ENCODE peak calls at places on chromosomes 1 and 21, in seven cellular contexts. I, Y, X, Z, C, H and A are unnamed samples. For H3K36me3, the result is how much of the 10 kb centered on the place peaks cover.

GRCh38 chr1:215567491-215568286 is 585 bp downstream of the KCTD3 start:
- DNase-seq in I (peak), Y (peak), X (peak), Z (peak), C (peak), H (peak), A (no peak)

GRCh38 chr1:44339731-44340130 is 15.3 kb downstream of the ERI3 start:
- DNase-seq in I (no peak), Y (no peak), X (no peak), Z (no peak), C (no peak), H (no peak), A (no peak)

GRCh38 chr1:227470688-227471087 is 92.7 kb upstream of the ZNF678 start:
- DNase-seq in I (no peak), Y (no peak), X (no peak), Z (no peak), C (no peak), H (no peak), A (no peak)

GRCh38 chr21:40768056-40768455 is 78.9 kb downstream of the DSCAM start:
- DNase-seq in I (no peak), Y (no peak), X (no peak), Z (no peak), C (no peak), H (no peak), A (no peak)

GRCh38 chr1:54791880-54792522 is 9.1 kb downstream of the TTC22 start:
- DNase-seq in I (peak), Y (peak), X (no peak), Z (no peak), C (no peak), H (peak), A (no peak)

GRCh38 chr1:161069731-161070270 is at the start of gene ARHGAP30:
- DNase-seq in I (peak), Y (no peak), X (no peak), Z (no peak), C (peak), H (no peak), A (peak)

GRCh38 chr1:17538428-17539130 is 919 bp upstream of the ARHGEF10L start:
- DNase-seq in I (no peak), Y (peak), X (no peak), Z (peak), C (no peak), H (peak), A (no peak)

GRCh38 chr1:71641013-71641412 is 560.2 kb upstream of the ZRANB2 start:
- DNase-seq in I (no peak), Y (no peak), X (no peak), Z (no peak), C (no peak), H (no peak), A (no peak)

GRCh38 chr1:241253491-241253890 is 103.5 kb downstream of the RGS7 start:
- DNase-seq in I (no peak), Y (no peak), X (no peak), Z (no peak), C (no peak), H (no peak), A (no peak)

GRCh38 chr1:59415876-59416275 is 119.0 kb downstream of the FGGY start:
- DNase-seq in I (no peak), Y (no peak), X (no peak), Z (peak), C (no peak), H (no peak), A (no peak)

GRCh38 chr1:103177146-103177850 is 69.0 kb upstream of the COL11A1 start:
- DNase-seq in I (no peak), Y (no peak), X (no peak), Z (peak), C (no peak), H (no peak), A (no peak)

GRCh38 chr1:60867782-60868181 is 214.6 kb upstream of the NFIA start:
- DNase-seq in I (no peak), Y (no peak), X (no peak), Z (no peak), C (no peak), H (no peak), A (no peak)

GRCh38 chr1:8082945-8083344 is 56.8 kb upstream of the ERRFI1 start:
- DNase-seq in I (no peak), Y (peak), X (no peak), Z (peak), C (no peak), H (peak), A (no peak)

GRCh38 chr1:59738591-59739015 is 76.1 kb upstream of the HOOK1 start:
- DNase-seq in I (no peak), Y (no peak), X (no peak), Z (peak), C (no peak), H (no peak), A (no peak)

GRCh38 chr1:60825593-60825992 is 256.8 kb upstream of the NFIA start:
- DNase-seq in I (no peak), Y (no peak), X (no peak), Z (no peak), C (no peak), H (no peak), A (no peak)

GRCh38 chr1:209704584-209704983 is at the start of gene HSD11B1:
- DNase-seq in I (no peak), Y (peak), X (no peak), Z (peak), C (peak), H (no peak), A (no peak)

GRCh38 chr1:22914633-22915217 is 57.9 kb downstream of the LACTBL1 start:
- DNase-seq in I (no peak), Y (no peak), X (no peak), Z (no peak), C (no peak), H (no peak), A (no peak)

GRCh38 chr1:58561635-58562034 is 15.1 kb upstream of the OMA1 start:
- DNase-seq in I (no peak), Y (no peak), X (no peak), Z (no peak), C (no peak), H (no peak), A (no peak)

GRCh38 chr1:45002650-45003645 is 8.2 kb downstream of the HECTD3 start:
- DNase-seq in I (no peak), Y (peak), X (no peak), Z (no peak), C (no peak), H (no peak), A (no peak)

GRCh38 chr1:64834734-64835133 is 89.9 kb downstream of the RAVER2 start:
- DNase-seq in I (no peak), Y (no peak), X (peak), Z (peak), C (no peak), H (no peak), A (no peak)

GRCh38 chr1:67469431-67469830 is 39.2 kb upstream of the SERBP1 start:
- DNase-seq in I (no peak), Y (no peak), X (no peak), Z (no peak), C (no peak), H (no peak), A (no peak)

GRCh38 chr1:15178571-15179484 is 25.3 kb downstream of the TMEM51 start:
- DNase-seq in I (no peak), Y (peak), X (peak), Z (peak), C (no peak), H (no peak), A (no peak)

GRCh38 chr21:44354775-44355771 is 1.7 kb downstream of the TRPM2 start:
- DNase-seq in I (peak), Y (no peak), X (no peak), Z (no peak), C (no peak), H (no peak), A (no peak)

GRCh38 chr1:116407033-116407432 is 34.0 kb downstream of the ATP1A1 start:
- DNase-seq in I (no peak), Y (no peak), X (no peak), Z (no peak), C (no peak), H (no peak), A (no peak)
- H3K36me3 ChIP-seq in I (under half), Y (under half), X (under half), Z (under half), C (under half), H (half or more), A (under half)

DNA sequence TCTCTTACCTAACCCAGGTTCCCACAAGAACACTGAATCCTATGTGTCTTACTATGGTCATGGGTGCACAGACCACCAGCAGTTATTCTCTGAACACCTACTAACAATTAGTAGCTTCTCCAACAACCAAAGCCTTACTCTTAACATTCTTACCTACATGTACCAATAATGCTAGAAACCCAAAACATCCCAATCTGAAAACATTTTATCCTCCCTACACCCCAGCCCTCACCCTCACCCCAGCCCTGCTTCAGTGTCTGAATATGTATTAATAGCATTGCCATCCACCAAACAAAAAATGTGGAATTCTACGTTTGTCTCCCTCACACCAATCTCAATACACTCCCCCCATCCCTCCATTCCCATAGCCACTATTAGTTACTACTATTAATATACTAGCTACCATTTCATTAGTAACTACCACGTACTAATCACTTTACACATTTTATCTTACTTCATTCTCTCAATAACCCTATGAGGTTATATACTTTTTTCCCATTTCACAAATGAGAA is 2.6 kb downstream of the TRIM33 start:
- DNase-seq in I (no peak), Y (no peak), X (no peak), Z (no peak), C (no peak), H (no peak), A (no peak)
- H3K4me3 ChIP-seq in I (peak), Y (peak), X (peak), Z (peak), C (no peak), H (peak), A (no peak)

DNA sequence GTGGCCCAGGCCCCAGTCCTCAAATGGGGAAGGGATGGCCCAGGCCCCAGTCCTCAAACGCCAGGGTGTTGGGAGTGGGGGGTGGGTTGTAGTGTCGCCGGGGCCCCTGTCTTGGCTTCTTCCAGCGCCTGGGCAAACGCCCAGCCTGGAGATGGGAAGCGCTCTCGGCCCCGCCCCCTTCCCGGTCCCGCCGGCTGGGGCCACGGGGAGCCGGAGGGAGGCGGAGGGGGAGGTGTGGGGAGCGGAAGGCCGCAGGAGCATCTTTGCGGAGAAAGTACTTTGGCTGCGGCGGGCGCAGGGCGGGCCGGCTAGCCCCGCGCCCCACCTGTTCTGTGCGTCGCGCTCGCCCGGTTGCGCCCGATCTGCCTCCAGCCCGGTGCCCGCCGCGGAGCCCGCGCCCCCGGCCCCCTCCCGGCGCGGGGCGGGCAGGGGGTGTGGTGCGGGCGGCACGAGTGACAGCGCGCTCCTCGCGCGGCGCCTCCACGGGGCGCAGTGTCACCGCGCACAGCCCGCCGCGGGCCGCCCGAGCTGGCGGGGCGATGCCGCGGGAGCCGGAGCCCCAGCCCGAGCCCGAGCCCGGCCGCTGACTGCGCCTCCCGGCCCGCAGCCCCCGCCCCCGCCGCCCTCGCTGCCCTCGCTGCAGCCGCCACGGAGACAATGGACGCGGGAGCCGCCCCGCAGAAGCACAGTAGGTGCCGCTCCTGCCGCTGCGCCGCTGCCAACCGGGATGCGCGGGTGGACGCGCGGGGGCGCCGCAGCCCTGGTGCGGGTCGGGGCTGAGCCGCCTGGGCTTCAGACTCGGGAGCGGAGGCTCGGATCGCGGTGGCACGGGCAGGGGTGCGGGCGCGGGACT is 31.1 kb upstream of the PEX10 start:
- DNase-seq in I (no peak), Y (no peak), X (no peak), Z (no peak), C (no peak), H (peak), A (no peak)
- H3K27ac ChIP-seq in I (no peak), Y (no peak), X (no peak), Z (no peak), C (no peak), H (no peak), A (no peak)

DNA sequence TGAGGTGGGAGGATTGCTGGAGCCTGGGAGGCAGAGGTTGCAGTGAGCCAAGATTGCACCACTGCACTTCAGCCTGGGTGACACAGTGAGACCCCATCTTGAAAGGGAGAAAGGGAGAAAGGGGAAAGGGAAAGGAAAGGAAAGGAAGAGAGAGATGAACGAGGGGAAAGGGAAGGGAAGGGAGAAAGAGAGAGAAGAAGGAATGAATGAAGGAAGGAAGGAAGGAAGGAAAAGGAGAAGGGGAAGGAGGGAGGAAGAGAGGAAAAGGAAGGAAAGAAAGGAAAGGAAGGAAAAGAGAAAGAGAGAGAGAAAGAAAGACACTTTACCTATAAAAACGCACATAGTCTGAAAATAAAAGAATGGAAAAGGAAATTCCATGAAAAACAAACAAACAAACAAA is 18.0 kb downstream of the ZNF695 start:
- DNase-seq in I (no peak), Y (no peak), X (no peak), Z (no peak), C (no peak), H (no peak), A (no peak)
- H3K36me3 ChIP-seq in I (half or more), Y (under half), X (under half), Z (under half), C (under half), H (under half), A (under half)

GRCh38 chr1:156421062-156421938 is 52.3 kb downstream of the RHBG start:
- DNase-seq in I (no peak), Y (peak), X (peak), Z (peak), C (peak), H (peak), A (no peak)
- H3K4me3 ChIP-seq in I (no peak), Y (peak), X (peak), Z (peak), C (peak), H (peak), A (peak)

GRCh38 chr1:25971882-25972180 is 26.0 kb downstream of the PAFAH2 start:
- DNase-seq in I (no peak), Y (no peak), X (no peak), Z (no peak), C (no peak), H (no peak), A (no peak)
- H3K27ac ChIP-seq in I (peak), Y (no peak), X (no peak), Z (no peak), C (no peak), H (no peak), A (no peak)

GRCh38 chr1:39352881-39353280 is 138.6 kb upstream of the BMP8A start:
- DNase-seq in I (no peak), Y (no peak), X (no peak), Z (peak), C (no peak), H (no peak), A (no peak)
- H3K36me3 ChIP-seq in I (half or more), Y (under half), X (under half), Z (under half), C (under half), H (half or more), A (under half)

DNA sequence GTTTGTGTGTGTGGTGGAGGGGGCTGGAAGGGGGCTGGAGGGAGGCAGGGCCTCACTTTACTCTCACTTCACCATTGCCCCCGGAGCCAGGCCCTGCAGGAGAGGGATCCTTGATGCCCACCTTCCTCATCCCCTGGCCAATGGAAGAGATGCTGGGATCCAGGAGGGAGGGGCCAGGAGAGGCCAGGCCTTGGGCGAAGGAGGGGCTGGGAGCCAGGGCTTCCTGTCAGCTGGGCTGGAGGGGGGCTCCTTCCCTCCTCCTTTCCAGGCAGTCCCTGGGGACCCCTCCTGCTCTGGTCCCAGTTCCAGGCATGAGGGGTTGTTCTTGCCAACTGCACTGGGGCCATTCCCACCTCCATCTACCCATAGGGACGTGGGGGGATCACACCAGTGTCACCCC is 5.7 kb downstream of the AHDC1 start:
- DNase-seq in I (peak), Y (no peak), X (no peak), Z (peak), C (no peak), H (no peak), A (no peak)
- H3K4me3 ChIP-seq in I (peak), Y (no peak), X (no peak), Z (no peak), C (no peak), H (no peak), A (no peak)